ENCODE peak calls at places on chromosome 6, in four cellular contexts. D, I, V and A are unnamed samples.

GRCh38 chr6:137092018-137092417 is 47.3 kb upstream of the IL20RA start:
- DNase-seq in D (no peak), V (no peak), I (no peak), A (no peak)

GRCh38 chr6:101396552-101397173 is 3.2 kb downstream of the GRIK2 start:
- DNase-seq in D (peak; percentile 81), I (peak; percentile 36), V (peak; percentile 60), A (peak; percentile 46)

GRCh38 chr6:113858067-113858604 is 991 bp downstream of the MARCKS start:
- DNase-seq in V (no peak), D (peak; percentile 60), I (no peak), A (peak; percentile 58)

GRCh38 chr6:128519132-128519930 is 1.1 kb downstream of the PTPRK start:
- DNase-seq in V (no peak), I (peak; percentile 87), D (peak; percentile 69), A (peak; percentile 69)

GRCh38 chr6:159334068-159334467 is 164.9 kb downstream of the FNDC1 start:
- DNase-seq in I (no peak), V (no peak), D (no peak), A (no peak)

GRCh38 chr6:12037803-12038202 is 25.7 kb downstream of the HIVEP1 start:
- DNase-seq in D (no peak), V (no peak), I (no peak), A (no peak)

GRCh38 chr6:148509152-148509571 is 166.5 kb downstream of the SASH1 start:
- DNase-seq in I (no peak), V (no peak), D (no peak), A (no peak)

GRCh38 chr6:53524455-53524815 is 20.5 kb downstream of the GCLC start:
- DNase-seq in I (no peak), V (no peak), D (no peak), A (peak; percentile 43)

GRCh38 chr6:111269401-111269970 is 182.2 kb downstream of the SLC16A10 start:
- DNase-seq in V (no peak), I (no peak), D (no peak), A (no peak)

GRCh38 chr6:138590796-138591709 is 91.8 kb upstream of the NHSL1 start:
- DNase-seq in V (peak; percentile 72), D (peak; percentile 69), I (peak; percentile 89), A (peak; percentile 75)

GRCh38 chr6:128690063-128690462 is 169.7 kb upstream of the PTPRK start:
- DNase-seq in I (no peak), D (no peak), V (no peak), A (no peak)

GRCh38 chr6:79426625-79427278 is 110.5 kb downstream of the LCA5 start:
- DNase-seq in V (no peak), I (no peak), D (no peak), A (no peak)

GRCh38 chr6:149925253-149925973 is 2.5 kb upstream of the RAET1G start:
- DNase-seq in I (no peak), V (no peak), D (peak; percentile 47), A (peak; percentile 36)

GRCh38 chr6:137002505-137002904 is 42.3 kb downstream of the IL20RA start:
- DNase-seq in D (no peak), V (no peak), I (no peak), A (no peak)

GRCh38 chr6:144331610-144332009 is 46.5 kb downstream of the UTRN start:
- DNase-seq in V (no peak), I (no peak), D (no peak), A (no peak)

GRCh38 chr6:29847871-29848630 is 20.4 kb downstream of the HLA-G start:
- DNase-seq in V (peak; percentile 83), D (peak; percentile 95), I (peak; percentile 54), A (peak; percentile 57)

GRCh38 chr6:129440691-129441090 is 269.3 kb downstream of the ARHGAP18 start:
- DNase-seq in D (no peak), V (peak; percentile 27), I (no peak), A (peak; percentile 3)

GRCh38 chr6:142927274-142927586 is 17.7 kb downstream of the HIVEP2 start:
- DNase-seq in I (no peak), V (no peak), D (no peak), A (peak; percentile 69)

GRCh38 chr6:67358241-67358640 is 1276.8 kb upstream of the ADGRB3 start:
- DNase-seq in I (no peak), D (no peak), V (no peak), A (no peak)

GRCh38 chr6:41036188-41036587 is 2.8 kb downstream of the UNC5CL start:
- DNase-seq in V (no peak), I (no peak), D (no peak), A (no peak)

GRCh38 chr6:170025341-170026271 is 265.3 kb downstream of the DLL1 start:
- DNase-seq in D (no peak), I (no peak), V (peak; percentile 19), A (no peak)

DNA sequence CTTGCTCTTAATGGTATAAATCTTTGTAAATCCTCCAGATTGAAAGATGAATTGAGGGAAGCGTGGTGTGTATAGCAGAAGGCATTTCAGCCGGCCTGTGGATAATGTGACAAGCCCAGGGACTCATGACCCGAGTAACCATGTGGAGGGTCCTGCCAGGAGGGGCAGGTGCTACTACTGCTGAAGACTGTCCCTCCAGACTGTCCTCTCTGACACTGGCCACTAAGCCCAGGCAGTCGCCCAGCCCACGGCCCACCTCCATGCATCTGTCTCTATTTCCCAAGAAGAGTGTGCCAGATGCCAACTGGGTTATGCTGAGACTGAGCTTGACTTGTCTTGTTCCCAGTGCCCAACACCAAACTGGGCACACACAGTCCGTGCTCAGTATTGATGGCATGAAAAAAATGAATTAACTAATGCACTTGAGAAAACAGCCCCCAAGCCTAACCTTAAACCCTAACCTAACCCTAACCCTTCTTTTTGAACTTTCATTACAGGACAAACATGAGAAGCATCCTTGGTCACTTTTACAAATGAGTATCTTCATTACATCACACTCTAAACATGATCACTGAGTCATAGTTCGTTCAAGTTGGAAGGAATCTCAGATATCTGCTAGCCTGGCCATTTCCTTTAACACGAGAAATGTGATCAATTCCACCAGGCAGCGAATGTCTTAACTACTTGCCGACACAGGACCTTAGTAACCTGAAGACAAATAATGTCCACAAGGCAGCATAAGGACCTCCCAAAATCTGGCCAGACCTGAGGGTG is 182.2 kb upstream of the RREB1 start:
- DNase-seq in D (no peak), V (no peak), I (no peak), A (no peak)
- TF ChIP-seq JUN in D (no peak), V (no peak), I (no peak), A (no peak)

DNA sequence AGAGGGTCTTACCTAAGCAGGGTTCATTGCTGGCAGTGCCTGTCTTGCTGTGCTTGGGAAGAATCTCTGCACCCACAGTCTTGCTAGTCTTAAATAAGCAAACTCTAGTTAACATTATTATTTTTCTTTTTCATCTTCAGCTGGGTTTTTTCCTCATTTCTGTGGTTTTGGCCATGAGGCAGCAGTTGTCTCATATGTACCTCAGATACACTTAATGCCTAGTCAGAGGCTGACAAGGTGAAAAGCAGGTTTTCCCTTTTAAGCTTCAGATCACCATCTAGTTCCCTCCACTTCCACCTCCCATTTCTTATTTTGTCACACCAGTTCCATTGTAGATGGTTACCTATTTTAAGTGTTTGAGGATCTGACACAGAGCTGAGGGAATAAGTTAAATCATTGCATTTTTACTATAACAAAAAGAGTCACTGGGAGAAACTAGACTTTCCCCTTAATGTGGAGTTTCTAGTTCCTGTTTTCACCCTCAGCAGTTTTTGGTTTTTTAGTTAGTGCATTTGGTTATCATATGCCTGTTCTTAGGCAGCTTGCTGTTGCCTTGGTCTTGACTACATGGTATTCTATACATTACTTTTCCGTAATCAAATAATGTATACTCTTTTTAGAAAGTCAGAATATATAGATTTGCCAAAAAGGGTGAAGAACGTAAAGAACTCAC is 46.0 kb downstream of the AFDN start:
- DNase-seq in I (no peak), V (no peak), D (no peak), A (no peak)
- H3K9ac ChIP-seq in I (no peak overlapping the region), V (no peak overlapping the region), D (no peak overlapping the region), A (no peak overlapping the region)

DNA sequence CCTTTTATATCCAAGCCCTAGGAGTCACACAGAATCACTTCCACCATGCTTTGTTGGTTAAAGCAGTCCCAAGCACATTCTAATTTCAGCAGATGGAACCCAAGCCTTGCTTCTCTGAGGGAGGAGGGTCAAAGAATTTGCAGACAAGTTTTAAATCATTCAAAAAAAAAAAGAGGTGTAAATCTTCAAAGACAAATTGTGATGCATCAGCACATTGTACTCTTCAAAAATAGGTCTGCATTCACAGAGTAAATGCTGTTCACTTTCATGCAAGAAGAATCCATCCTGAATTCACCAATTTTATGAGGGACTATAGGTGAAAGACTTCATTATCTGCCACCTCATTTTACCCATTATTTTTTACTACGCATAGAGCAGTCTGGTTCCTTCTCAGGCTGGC is 321.8 kb upstream of the PRDM1 start:
- DNase-seq in D (no peak), V (no peak), I (no peak), A (no peak)
- H3K4me2 ChIP-seq in D (no peak overlapping the region), V (no peak overlapping the region), I (no peak overlapping the region), A (no peak overlapping the region)

GRCh38 chr6:119035459-119035858 is 43.0 kb downstream of the FAM184A start:
- DNase-seq in V (peak; percentile 63), D (no peak), I (no peak), A (no peak)
- TF ChIP-seq JUN in V (no peak), D (no peak), I (no peak), A (no peak)

GRCh38 chr6:37242042-37242428 is 15.5 kb upstream of the TBC1D22B start:
- DNase-seq in D (no peak), V (no peak), I (no peak), A (no peak)
- H3K9ac ChIP-seq in D (no peak overlapping the region), V (no peak overlapping the region), I (no peak overlapping the region), A (peak overlapping the region; percentile 79)

DNA sequence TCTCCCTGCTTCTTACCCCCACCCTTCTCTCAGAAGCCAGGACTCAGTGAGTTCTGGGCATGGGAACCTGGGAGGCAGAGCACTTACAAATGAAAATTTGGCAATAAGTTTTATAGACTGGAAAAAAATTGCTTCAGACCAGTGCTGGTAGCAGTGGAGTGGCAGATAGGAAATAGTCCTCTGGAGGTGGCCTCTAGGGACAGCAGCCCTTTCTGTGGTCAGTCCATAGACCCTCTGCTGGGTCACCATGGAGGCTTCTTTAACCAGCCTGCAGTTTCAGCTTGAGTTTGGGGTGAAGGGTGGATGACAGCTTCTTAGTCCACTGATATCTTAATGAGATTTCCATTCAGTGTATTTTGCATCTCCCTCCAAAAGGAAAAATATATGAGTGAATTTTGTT is 179.1 kb downstream of the ARID1B start:
- DNase-seq in D (no peak), V (no peak), I (no peak), A (no peak)
- H3K4me2 ChIP-seq in D (no peak overlapping the region), V (no peak overlapping the region), I (no peak overlapping the region), A (no peak overlapping the region)

GRCh38 chr6:104633125-104633524 is 226.6 kb downstream of the HACE1 start:
- DNase-seq in V (no peak), I (no peak), D (no peak), A (peak; percentile 62)
- TF ChIP-seq JUN in V (no peak), I (no peak), D (no peak), A (peak; percentile 16)

DNA sequence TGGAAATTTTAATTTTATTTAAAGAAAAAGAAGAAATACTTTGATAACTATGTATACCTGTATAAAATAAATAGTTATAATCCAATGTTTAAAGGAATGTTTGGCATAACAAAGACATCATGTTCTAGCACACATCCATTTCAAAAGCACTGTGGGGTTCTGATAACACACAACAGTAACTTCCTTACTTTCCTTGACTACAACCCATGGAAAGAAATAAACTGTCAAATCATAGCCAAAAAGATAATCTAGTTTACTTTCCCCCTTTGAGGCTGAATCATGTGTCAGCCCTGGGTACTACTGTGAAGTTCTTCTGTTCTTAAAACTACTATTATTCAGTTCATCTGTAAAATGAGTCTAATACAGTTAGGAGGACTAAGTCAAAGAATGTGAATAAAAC is 61.4 kb upstream of the PKIB start:
- DNase-seq in I (no peak), V (no peak), D (no peak), A (no peak)
- H3K9ac ChIP-seq in I (no peak overlapping the region), V (no peak overlapping the region), D (no peak overlapping the region), A (no peak overlapping the region)

GRCh38 chr6:141540207-141540606 is 592.5 kb upstream of the GJE1 start:
- DNase-seq in D (no peak), I (no peak), V (no peak), A (no peak)
- H3K4me2 ChIP-seq in D (no peak overlapping the region), I (no peak overlapping the region), V (no peak overlapping the region), A (no peak overlapping the region)